ENCODE peak calls at places on chromosomes 4 and X, in five cellular contexts. M is gastrocnemius medialis; J is type B pancreatic cell; W is anterior cingulate cortex; O is activated CD4-positive, alpha-beta T cell treated with anti-CD3 and anti-CD28 coated beads for 48 hours. A is an unnamed sample.

GRCh38 chr4:110611968-110612447 is 10.9 kb downstream of the PITX2 start:
- DNase-seq in M (no peak), J (no peak), W (no peak), O (no peak), A (no peak)

GRCh38 chrX:38563006-38563405 is 1.7 kb downstream of the TSPAN7 start:
- DNase-seq in M (no peak), J (no peak), W (no peak), O (no peak), A (no peak)

GRCh38 chrX:12372111-12372510 is 233.8 kb downstream of the FRMPD4 start:
- DNase-seq in M (no peak), J (no peak), W (no peak), O (no peak), A (no peak)

GRCh38 chrX:154761977-154762528 is 611 bp upstream of the DKC1 start:
- DNase-seq in M (no peak), J (no peak), W (no peak), O (no peak), A (peak)

GRCh38 chr4:64781737-64782326 is 372.6 kb upstream of the TECRL start:
- DNase-seq in M (no peak), J (no peak), W (no peak), O (no peak), A (no peak)

GRCh38 chr4:176137626-176138025 is 57.8 kb downstream of the SPATA4 start:
- DNase-seq in M (no peak), J (no peak), W (no peak), O (no peak), A (no peak)

GRCh38 chr4:55762815-55763214 is 56.8 kb upstream of the EXOC1L start:
- DNase-seq in M (no peak), J (no peak), W (no peak), O (no peak), A (no peak)

GRCh38 chr4:121464854-121465253 is 84.0 kb upstream of the QRFPR start:
- DNase-seq in M (no peak), J (no peak), W (no peak), O (no peak), A (no peak)

GRCh38 chr4:12993923-12994322 is 490.2 kb downstream of the RAB28 start:
- DNase-seq in M (no peak), J (no peak), W (no peak), O (no peak), A (no peak)

GRCh38 chrX:40646489-40647306 is 663 bp downstream of the CXorf38 start:
- DNase-seq in M (no peak), J (no peak), W (no peak), O (peak), A (peak)

GRCh38 chr4:138542191-138542771 is 300.1 kb upstream of the SLC7A11 start:
- DNase-seq in M (no peak), J (no peak), W (no peak), O (no peak), A (no peak)

GRCh38 chr4:8838911-8839431 is 32.7 kb downstream of the HMX1 start:
- DNase-seq in M (no peak), J (peak), W (no peak), O (no peak), A (no peak)

GRCh38 chr4:722851-723360 is 17.3 kb downstream of the PCGF3 start:
- DNase-seq in M (no peak), J (no peak), W (no peak), O (no peak), A (no peak)

GRCh38 chr4:95417531-95417930 is 131.2 kb downstream of the UNC5C start:
- DNase-seq in M (no peak), J (no peak), W (no peak), O (no peak), A (no peak)

GRCh38 chrX:133654801-133655200 is 239.5 kb upstream of the GPC4 start:
- DNase-seq in M (no peak), J (no peak), W (no peak), O (no peak), A (no peak)

GRCh38 chrX:149120459-149120858 is 384.6 kb downstream of the IDS start:
- DNase-seq in M (no peak), J (no peak), W (no peak), O (no peak), A (no peak)

GRCh38 chrX:70174754-70175153 is 2.5 kb upstream of the DGAT2L6 start:
- DNase-seq in M (no peak), J (no peak), W (no peak), O (no peak), A (no peak)

GRCh38 chrX:109842611-109843010 is 109.6 kb upstream of the ACSL4 start:
- DNase-seq in M (no peak), J (no peak), W (no peak), O (no peak), A (no peak)

GRCh38 chr4:55722132-55722531 is 86.0 kb upstream of the NMU start:
- DNase-seq in M (no peak), J (no peak), W (no peak), O (no peak), A (no peak)

GRCh38 chr4:112410364-112410763 is 105.6 kb downstream of the NEUROG2 start:
- DNase-seq in M (no peak), J (no peak), W (no peak), O (no peak), A (no peak)

GRCh38 chr4:14752341-14753046 is 249.8 kb upstream of the CPEB2 start:
- DNase-seq in M (no peak), J (no peak), W (no peak), O (no peak), A (no peak)

GRCh38 chr4:56742080-56742871 is 61.2 kb upstream of the HOPX start:
- DNase-seq in M (no peak), J (no peak), W (no peak), O (no peak), A (no peak)

A was measured in CD8-positive, alpha-beta T cell.